ENCODE peak calls at places on chromosomes 16 and 17, in seven cellular contexts. N is neural progenitor cell, A is GM13977, W is cardiac fibroblast, M is tibial artery, P is left ventricle myocardium inferior, V is adrenal gland. J is an unnamed sample.

GRCh38 chr16:84446086-84446485 is 58.4 kb downstream of the MEAK7 start:
- DNase-seq in N (no peak), A (no peak), W (no peak), M (no peak), P (no peak), V (no peak), J (no peak)

GRCh38 chr17:10061131-10061581 is 137.2 kb downstream of the GAS7 start:
- DNase-seq in N (no peak), A (no peak), W (peak), M (peak), P (no peak), V (peak), J (no peak)

GRCh38 chr16:59634951-59635350 is 900.8 kb upstream of the GOT2 start:
- DNase-seq in N (no peak), A (no peak), W (no peak), M (no peak), P (no peak), V (no peak), J (no peak)

GRCh38 chr17:41307647-41308046 is 1.5 kb downstream of the KRTAP16-1 start:
- DNase-seq in N (peak), A (no peak), W (no peak), M (no peak), P (no peak), V (no peak), J (no peak)

GRCh38 chr17:30933966-30934365 is 12.2 kb downstream of the ADAP2 start:
- DNase-seq in N (no peak), A (no peak), W (no peak), M (no peak), P (no peak), V (no peak), J (no peak)

GRCh38 chr17:72182256-72182890 is 61.6 kb downstream of the SOX9 start:
- DNase-seq in N (no peak), A (no peak), W (no peak), M (no peak), P (no peak), V (no peak), J (no peak)

GRCh38 chr17:12536472-12536871 is 129.2 kb upstream of the MYOCD start:
- DNase-seq in N (no peak), A (no peak), W (no peak), M (no peak), P (no peak), V (no peak), J (no peak)

GRCh38 chr16:83312015-83312734 is 495.6 kb upstream of the HSBP1 start:
- DNase-seq in N (no peak), A (no peak), W (peak), M (no peak), P (no peak), V (no peak), J (no peak)

GRCh38 chr17:69388791-69389442 is 25.6 kb upstream of the MAP2K6 start:
- DNase-seq in N (no peak), A (no peak), W (no peak), M (no peak), P (no peak), V (no peak), J (no peak)

GRCh38 chr17:5468075-5468473 is 708 bp downstream of the DHX33 start:
- DNase-seq in N (no peak), A (peak), W (no peak), M (no peak), P (no peak), V (no peak), J (peak)

GRCh38 chr16:4510131-4510530 is 28.4 kb downstream of the CDIP1 start:
- DNase-seq in N (no peak), A (no peak), W (no peak), M (no peak), P (no peak), V (no peak), J (no peak)

GRCh38 chr17:9266031-9266680 is 244.8 kb downstream of the NTN1 start:
- DNase-seq in N (no peak), A (no peak), W (no peak), M (no peak), P (no peak), V (no peak), J (no peak)

GRCh38 chr16:56944954-56945839 is 13.3 kb downstream of the HERPUD1 start:
- DNase-seq in N (no peak), A (no peak), W (no peak), M (no peak), P (no peak), V (no peak), J (no peak)

GRCh38 chr17:73647331-73647730 is 3.1 kb upstream of the SDK2 start:
- DNase-seq in N (no peak), A (no peak), W (no peak), M (no peak), P (no peak), V (no peak), J (no peak)

GRCh38 chr16:24045641-24046040 is 209.9 kb downstream of the PRKCB start:
- DNase-seq in N (peak), A (no peak), W (no peak), M (no peak), P (no peak), V (no peak), J (no peak)

GRCh38 chr17:68401288-68401687 is 56.0 kb downstream of the WIPI1 start:
- DNase-seq in N (no peak), A (no peak), W (no peak), M (no peak), P (no peak), V (no peak), J (no peak)

GRCh38 chr17:78176548-78177025 is 8.2 kb downstream of the SYNGR2 start:
- DNase-seq in N (peak), A (peak), W (peak), M (peak), P (peak), V (peak), J (peak)

GRCh38 chr16:64225696-64226095 is 896.2 kb downstream of the CDH11 start:
- DNase-seq in N (no peak), A (no peak), W (no peak), M (no peak), P (no peak), V (no peak), J (no peak)

GRCh38 chr16:64882385-64882784 is 239.5 kb downstream of the CDH11 start:
- DNase-seq in N (no peak), A (no peak), W (no peak), M (peak), P (peak), V (peak), J (no peak)

GRCh38 chr16:69848635-69849545 is 86.8 kb downstream of the WWP2 start:
- DNase-seq in N (no peak), A (no peak), W (peak), M (peak), P (peak), V (peak), J (no peak)

GRCh38 chr17:61002316-61002736 is 324.7 kb downstream of the BCAS3 start:
- DNase-seq in N (peak), A (no peak), W (peak), M (no peak), P (no peak), V (no peak), J (peak)

GRCh38 chr17:39225308-39225973 is at the start of gene STAC2:
- DNase-seq in N (no peak), A (no peak), W (no peak), M (no peak), P (no peak), V (no peak), J (no peak)

GRCh38 chr17:32388613-32389459 is 38.9 kb downstream of the ZNF207 start:
- DNase-seq in N (no peak), A (no peak), W (peak), M (no peak), P (no peak), V (no peak), J (no peak)

DNA sequence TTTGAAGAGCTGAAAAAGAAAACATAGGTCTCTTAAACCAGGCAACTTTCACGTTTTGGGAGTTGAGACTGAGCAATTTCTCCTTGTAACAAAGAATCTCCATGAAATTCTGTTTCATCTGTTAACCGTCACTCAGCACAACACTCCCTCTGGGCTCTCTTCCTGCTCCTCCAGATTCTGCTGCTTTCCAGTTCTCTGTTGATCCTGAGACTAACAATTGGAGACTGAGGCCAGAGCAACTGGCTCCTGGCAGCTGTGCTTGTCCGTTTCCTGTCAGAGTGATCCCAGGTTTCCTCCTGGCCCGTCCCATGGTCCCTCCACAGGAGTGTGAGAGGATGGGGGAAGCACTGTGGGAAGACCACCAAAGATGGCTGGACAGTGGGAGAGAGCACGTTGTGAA is 32.5 kb downstream of the IST1 start:
- DNase-seq in N (no peak), A (no peak), W (no peak), M (no peak), P (peak), V (no peak), J (no peak)
- TF ChIP-seq CTCF in N (no peak), A (no peak), W (no peak), M (no peak), P (no peak), V (no peak), J (no peak)

DNA sequence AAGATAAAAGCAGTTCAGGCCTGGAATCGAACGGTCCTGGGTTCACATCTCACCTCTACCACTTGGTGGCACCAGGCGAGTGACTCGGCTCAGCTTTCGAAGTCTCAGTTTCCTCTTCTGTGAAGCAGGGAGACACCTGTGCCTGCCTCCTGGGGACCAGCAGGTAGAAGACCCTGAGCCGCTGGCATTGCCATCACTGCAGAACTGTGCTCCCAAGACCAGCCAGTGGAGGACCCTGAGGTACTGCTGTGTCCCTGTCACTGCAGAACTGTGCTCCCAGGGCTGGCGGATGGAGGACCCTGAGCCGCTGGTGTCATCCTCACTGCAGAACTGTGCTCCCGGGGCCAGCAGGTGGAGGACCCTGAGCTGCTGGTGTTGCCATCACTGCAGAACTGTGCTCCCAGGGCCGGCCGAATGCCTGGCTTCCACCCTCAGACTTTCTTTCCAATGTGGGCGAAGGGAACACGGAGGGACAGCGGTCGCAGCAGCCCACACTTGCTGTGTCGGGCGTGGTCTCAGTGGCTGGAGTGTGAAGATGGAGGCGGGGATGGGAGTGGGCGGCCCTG is 8.7 kb upstream of the SLC7A5 start:
- DNase-seq in N (no peak), A (no peak), W (no peak), M (no peak), P (no peak), V (no peak), J (no peak)
- TF ChIP-seq CTCF in N (peak), A (peak), W (no peak), M (no peak), P (no peak), V (no peak), J (peak)

DNA sequence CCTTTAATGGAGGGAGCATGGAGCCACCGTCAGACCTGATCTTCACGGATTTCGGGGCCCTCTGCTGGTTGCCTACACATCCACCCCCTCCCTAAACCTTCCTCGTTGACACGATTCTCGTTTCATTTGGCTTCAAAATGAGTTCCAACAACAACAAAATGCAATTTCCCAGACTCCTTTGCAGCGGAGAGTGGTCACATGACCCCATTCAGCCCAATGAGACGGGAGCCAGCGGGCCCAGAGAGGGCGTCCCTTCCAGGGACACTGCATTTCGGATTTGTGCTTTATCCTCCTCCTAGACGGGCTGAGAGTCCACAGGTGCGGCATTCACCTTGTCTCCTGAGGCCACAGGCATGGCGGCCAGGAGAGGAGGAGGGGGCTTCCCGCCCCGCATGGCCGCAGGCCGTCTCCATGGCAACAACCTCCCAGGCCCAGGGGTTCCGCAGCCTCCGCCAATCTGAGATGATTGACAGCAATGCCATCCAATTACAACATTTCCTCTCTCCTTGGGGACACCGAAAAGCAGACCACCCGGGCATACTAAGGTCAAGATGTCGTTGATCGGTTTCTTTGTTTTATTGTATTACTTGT is 259.8 kb downstream of the C16orf95 start:
- DNase-seq in N (peak), A (no peak), W (no peak), M (no peak), P (no peak), V (no peak), J (no peak)
- TF ChIP-seq CTCF in N (peak), A (no peak), W (peak), M (peak), P (peak), V (no peak), J (no peak)

GRCh38 chr17:18235743-18236256 is 10.4 kb downstream of the LLGL1 start:
- DNase-seq in N (no peak), A (no peak), W (peak), M (no peak), P (no peak), V (peak), J (no peak)
- TF ChIP-seq CTCF in N (no peak), A (no peak), W (no peak), M (no peak), P (no peak), V (no peak), J (no peak)

GRCh38 chr16:55048745-55049144 is 118.1 kb downstream of the IRX5 start:
- DNase-seq in N (peak), A (no peak), W (no peak), M (no peak), P (no peak), V (no peak), J (no peak)
- TF ChIP-seq CTCF in N (peak), A (no peak), W (no peak), M (no peak), P (no peak), V (no peak), J (no peak)

GRCh38 chr16:2879854-2880508 is 3.0 kb upstream of the FLYWCH2 start:
- DNase-seq in N (no peak), A (no peak), W (no peak), M (no peak), P (no peak), V (peak), J (no peak)

GRCh38 chr16:2884041-2884451 is 1.0 kb downstream of the FLYWCH2 start:
- DNase-seq in N (no peak), A (no peak), W (no peak), M (no peak), P (no peak), V (no peak), J (no peak)

GRCh38 chr16:2882460-2883026 is 472 bp upstream of the FLYWCH2 start:
- DNase-seq in N (peak), A (peak), W (peak), M (peak), P (peak), V (peak), J (peak)

GRCh38 chr16:2883027-2883846 is at the start of gene FLYWCH2:
- DNase-seq in N (peak), A (peak), W (peak), M (peak), P (peak), V (peak), J (peak)
- TF ChIP-seq CTCF in N (peak), A (no peak), W (no peak), M (no peak), P (peak), V (peak), J (no peak)

GRCh38 chr16:3118204-3118790 is 5.9 kb downstream of the ZNF205 start:
- DNase-seq in N (no peak), A (no peak), W (no peak), M (no peak), P (no peak), V (no peak), J (no peak)

GRCh38 chr16:3112881-3113574 is 642 bp downstream of the ZNF205 start:
- DNase-seq in N (no peak), A (no peak), W (peak), M (no peak), P (no peak), V (no peak), J (no peak)

GRCh38 chr16:3113765-3114479 is 1.5 kb downstream of the ZNF205 start:
- DNase-seq in N (no peak), A (no peak), W (no peak), M (no peak), P (no peak), V (no peak), J (no peak)

GRCh38 chr16:3115011-3115410 is 2.6 kb downstream of the ZNF205 start:
- DNase-seq in N (no peak), A (no peak), W (no peak), M (no peak), P (no peak), V (peak), J (no peak)

DNA sequence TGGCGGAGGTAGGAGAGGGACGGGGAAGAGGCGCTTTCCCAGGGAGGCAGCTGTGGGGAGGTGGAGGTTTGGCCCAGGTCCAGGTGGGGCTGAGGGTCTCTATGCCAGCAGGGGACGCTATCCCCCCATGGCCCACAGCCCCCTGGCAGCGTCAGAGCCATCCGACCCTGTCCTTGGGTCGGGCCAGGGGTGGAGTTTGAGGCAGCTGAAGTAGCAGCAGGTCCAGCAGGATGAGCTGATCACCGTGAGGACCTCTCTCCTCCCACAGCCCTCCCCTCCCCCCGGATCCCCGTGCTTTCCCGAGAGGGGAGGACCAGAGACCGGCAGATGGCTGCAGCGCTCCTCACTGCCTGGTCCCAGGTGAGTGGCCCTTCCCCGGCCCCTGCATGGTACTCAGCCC is 3.2 kb downstream of the ZNF205 start:
- DNase-seq in N (no peak), A (no peak), W (no peak), M (no peak), P (no peak), V (no peak), J (no peak)
- TF ChIP-seq CTCF in N (peak), A (no peak), W (no peak), M (no peak), P (no peak), V (no peak), J (no peak)

DNA sequence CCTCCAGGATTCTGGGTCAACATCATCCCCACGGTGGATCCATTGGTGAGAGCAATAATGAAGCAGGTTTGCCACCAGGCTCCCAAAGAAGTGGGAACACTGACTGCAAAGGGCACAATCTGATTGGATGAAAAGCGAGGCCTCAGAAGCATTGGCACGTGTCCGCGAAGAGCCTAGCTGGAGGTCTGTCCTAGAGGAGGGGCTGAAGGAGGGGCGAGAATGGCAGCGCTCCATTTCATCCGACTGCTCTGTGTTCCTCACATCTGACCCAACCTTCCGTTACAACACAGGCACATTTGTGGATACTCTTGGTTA is 79.9 kb downstream of the MRC2 start:
- DNase-seq in N (no peak), A (no peak), W (no peak), M (no peak), P (no peak), V (no peak), J (no peak)
- TF ChIP-seq CTCF in N (no peak), A (no peak), W (no peak), M (no peak), P (no peak), V (no peak), J (no peak)

GRCh38 chr17:16217002-16217635 is at the start of gene PIGL:
- DNase-seq in N (peak), A (peak), W (peak), M (peak), P (peak), V (peak), J (peak)

GRCh38 chr17:16214190-16215001 is 938 bp downstream of the NCOR1 start:
- DNase-seq in N (peak), A (peak), W (no peak), M (no peak), P (no peak), V (no peak), J (no peak)

GRCh38 chr17:16215965-16216316 is 607 bp upstream of the NCOR1 start:
- DNase-seq in N (no peak), A (no peak), W (no peak), M (peak), P (no peak), V (no peak), J (peak)

GRCh38 chr17:16215002-16215272 is 397 bp downstream of the NCOR1 start:
- DNase-seq in N (peak), A (no peak), W (peak), M (peak), P (peak), V (peak), J (peak)

DNA sequence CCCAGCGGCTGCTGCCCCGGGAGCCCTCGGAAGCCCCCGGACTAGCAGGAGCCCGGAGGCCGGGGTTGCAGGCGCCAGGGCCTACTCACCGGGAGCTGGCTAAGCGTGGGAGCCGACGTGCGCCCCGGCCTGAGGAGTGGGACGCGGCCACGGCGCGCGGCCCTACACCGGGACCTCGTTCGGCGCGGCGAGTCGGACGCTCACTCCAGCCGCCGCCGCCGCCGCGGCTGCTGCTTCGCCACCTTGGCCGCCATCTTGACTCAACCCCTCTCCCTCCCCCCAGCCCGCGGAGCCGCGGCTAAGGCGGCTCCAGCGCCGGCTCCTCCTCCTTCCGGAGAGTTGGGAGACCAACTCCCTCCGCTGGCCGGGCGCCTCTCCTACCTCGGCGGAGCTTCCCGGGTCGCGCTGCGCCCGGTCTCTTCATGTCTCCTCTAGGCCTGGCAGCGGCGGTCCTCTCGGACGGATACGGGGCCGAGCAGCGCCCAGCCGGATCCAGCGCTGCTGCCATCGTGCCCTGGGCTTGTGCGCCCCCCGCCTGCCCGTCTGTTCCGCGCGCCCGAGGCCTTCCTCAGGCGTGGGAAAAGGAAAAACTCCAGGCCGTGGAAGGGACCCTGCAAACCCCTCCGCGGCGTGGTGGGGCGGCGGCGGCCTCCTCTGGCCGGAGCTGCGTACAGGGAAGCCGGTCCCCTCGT is at the start of gene NCOR1:
- DNase-seq in N (peak), A (peak), W (peak), M (peak), P (peak), V (peak), J (peak)
- TF ChIP-seq CTCF in N (peak), A (peak), W (peak), M (peak), P (peak), V (peak), J (peak)